ENCODE peak calls at places on chromosome 18, in four cellular contexts. I, Z, S and B are unnamed samples.

GRCh38 chr18:44997139-44997538 is 316.5 kb downstream of the SETBP1 start:
- DNase-seq in Z (no peak), I (no peak), S (no peak), B (no peak)

GRCh38 chr18:3441290-3441689 is 8.7 kb upstream of the TGIF1 start:
- DNase-seq in I (peak; percentile 41), Z (no peak), S (no peak), B (peak; percentile 50)

GRCh38 chr18:59988098-59988706 is 88.4 kb downstream of the PMAIP1 start:
- DNase-seq in I (peak; percentile 23), S (no peak), Z (peak; percentile 21), B (peak; percentile 68)

GRCh38 chr18:58117685-58118403 is 73.8 kb downstream of the NEDD4L start:
- DNase-seq in I (peak; percentile 69), Z (peak; percentile 73), S (no peak), B (peak; percentile 96)

GRCh38 chr18:42514522-42514921 is 559.5 kb downstream of the PIK3C3 start:
- DNase-seq in Z (no peak), I (no peak), S (no peak), B (no peak)

GRCh38 chr18:11982981-11983380 is 1.7 kb downstream of the IMPA2 start:
- DNase-seq in S (no peak), I (peak; percentile 24), Z (no peak), B (no peak)

GRCh38 chr18:56001576-56001975 is 413.6 kb upstream of the TCF4 start:
- DNase-seq in S (no peak), I (no peak), Z (no peak), B (no peak)

GRCh38 chr18:46632401-46633089 is 24.5 kb downstream of the LOXHD1 start:
- DNase-seq in I (no peak), S (no peak), Z (no peak), B (no peak)

GRCh38 chr18:78724214-78724834 is 255.3 kb upstream of the SALL3 start:
- DNase-seq in Z (no peak), I (no peak), S (no peak), B (no peak)

GRCh38 chr18:59696311-59697235 is 650 bp downstream of the CCBE1 start:
- DNase-seq in S (no peak), Z (no peak), I (no peak), B (no peak)

GRCh38 chr18:62556397-62556796 is 33.6 kb downstream of the ZCCHC2 start:
- DNase-seq in S (no peak), I (no peak), Z (no peak), B (no peak)

GRCh38 chr18:61917870-61918269 is 25.1 kb upstream of the RNF152 start:
- DNase-seq in I (no peak), S (no peak), Z (no peak), B (no peak)

GRCh38 chr18:24142376-24142775 is 3.5 kb downstream of the CABYR start:
- DNase-seq in Z (no peak), S (no peak), I (no peak), B (no peak)

GRCh38 chr18:24140697-24141096 is 1.8 kb downstream of the CABYR start:
- DNase-seq in I (no peak), S (no peak), Z (no peak), B (no peak)

GRCh38 chr18:24138884-24139616 is at the start of gene CABYR:
- DNase-seq in S (peak; percentile 12), I (peak; percentile 9), Z (no peak), B (peak; percentile 83)

GRCh38 chr18:24136967-24137373 is 1.9 kb upstream of the CABYR start:
- DNase-seq in I (no peak), S (no peak), Z (no peak), B (no peak)

DNA sequence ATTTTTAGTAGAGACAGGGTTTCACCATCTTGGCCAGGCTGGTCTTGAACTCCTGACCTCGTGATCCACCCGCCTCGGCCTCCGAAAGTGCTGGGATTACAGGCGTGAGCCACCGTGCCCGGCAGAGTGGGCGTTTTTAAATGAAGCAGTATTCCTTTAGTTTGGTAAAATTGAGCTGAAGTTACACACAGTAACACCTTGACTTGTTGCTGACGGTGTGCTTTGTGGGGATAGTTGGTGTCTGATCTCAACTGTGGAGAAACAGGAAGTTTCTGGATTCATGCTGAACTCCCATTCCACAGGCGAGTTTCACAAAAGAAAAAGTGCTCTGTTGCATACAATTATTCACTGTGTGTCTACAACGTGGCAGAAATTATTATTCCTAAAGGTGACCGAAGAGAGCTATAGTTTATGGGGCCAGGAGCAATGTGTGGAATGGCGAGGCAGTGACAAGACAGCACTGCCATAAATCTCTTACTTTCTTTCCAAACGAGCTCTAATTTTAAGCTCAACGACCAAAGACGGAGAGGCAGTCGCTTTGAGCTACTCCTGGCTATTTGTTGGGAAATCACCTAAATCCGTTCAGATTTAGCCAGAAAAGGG is 480 bp upstream of the CABYR start:
- DNase-seq in Z (no peak), S (no peak), I (no peak), B (no peak)
- H3K27ac ChIP-seq in Z (no peak overlapping the region), S (no peak overlapping the region), I (no peak overlapping the region), B (peak overlapping the region; percentile 36)

GRCh38 chr18:7383336-7383980 is 152.6 kb downstream of the LRRC30 start:
- DNase-seq in S (no peak), I (no peak), Z (no peak), B (no peak)
- TF ChIP-seq MYC in S (no peak), I (no peak), Z (no peak), B (no peak)

GRCh38 chr18:63831080-63831788 is 56.0 kb downstream of the SERPINB7 start:
- DNase-seq in I (no peak), Z (no peak), S (no peak), B (no peak)
- H2AFZ ChIP-seq in I (no peak overlapping the region), Z (no peak overlapping the region), S (no peak overlapping the region), B (no peak overlapping the region)

GRCh38 chr18:48660346-48661228 is 121.8 kb downstream of the CTIF start:
- DNase-seq in S (no peak), Z (no peak), I (no peak), B (no peak)
- H3K27ac ChIP-seq in S (no peak overlapping the region), Z (no peak overlapping the region), I (no peak overlapping the region), B (no peak overlapping the region)

GRCh38 chr18:10745232-10745631 is 219.4 kb downstream of the NAPG start:
- DNase-seq in I (no peak), S (no peak), Z (no peak), B (no peak)

GRCh38 chr18:10745971-10746370 is 220.1 kb downstream of the NAPG start:
- DNase-seq in S (no peak), I (no peak), Z (no peak), B (no peak)

GRCh38 chr18:10750386-10751035 is 224.7 kb downstream of the NAPG start:
- DNase-seq in Z (no peak), I (peak; percentile 60), S (no peak), B (no peak)

GRCh38 chr18:10751711-10752110 is 225.9 kb downstream of the NAPG start:
- DNase-seq in Z (no peak), S (no peak), I (no peak), B (no peak)

DNA sequence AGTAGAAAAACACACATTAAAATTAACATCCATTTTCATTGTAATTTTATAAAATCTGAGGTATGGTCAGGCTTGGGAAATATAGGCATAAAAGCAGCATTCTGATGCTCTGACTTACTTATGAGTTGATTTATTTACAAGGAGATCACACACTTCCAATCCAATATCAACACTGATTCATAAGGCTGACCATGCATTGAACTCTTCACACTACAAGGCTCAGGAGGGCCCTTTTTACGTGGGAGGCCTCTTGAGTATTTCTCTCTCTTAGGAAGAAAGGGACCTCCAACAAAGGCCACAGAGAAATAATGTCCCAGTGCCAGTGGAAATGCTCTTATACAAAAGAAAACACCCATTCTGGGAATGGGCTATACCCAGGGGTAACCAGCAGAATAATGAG is 222.8 kb downstream of the NAPG start:
- DNase-seq in Z (no peak), S (no peak), I (no peak), B (no peak)
- TF ChIP-seq MYC in Z (no peak), S (no peak), I (no peak), B (no peak)